ENCODE peak calls at places on chromosomes 2 and 18, in ten cellular contexts. N is cardiac muscle cell, F is left lung, V is A549, M is lower lobe of right lung, A is neural progenitor cell, S is fibroblast of lung, L is PC-9, Q is BE2C, Z is tibial nerve. B is an unnamed sample. For H3K4me1, the result is how much of the 10 kb centered on the place peaks cover.

GRCh38 chr2:191593622-191594416 is 84.1 kb upstream of the NABP1 start:
- DNase-seq in N (no peak), F (no peak), V (peak), M (no peak), A (no peak), S (peak), L (peak), Q (no peak), Z (no peak), B (peak)

GRCh38 chr18:46859855-46860254 is 57.5 kb downstream of the PIAS2 start:
- DNase-seq in N (no peak), F (no peak), V (no peak), M (no peak), A (no peak), S (peak), L (no peak), Q (no peak), Z (no peak), B (no peak)

GRCh38 chr2:229780856-229781773 is 66.8 kb upstream of the DNER start:
- DNase-seq in N (peak), F (no peak), V (peak), M (no peak), A (peak), S (peak), L (peak), Q (no peak), Z (no peak), B (no peak)

GRCh38 chr2:206392118-206392517 is 51.2 kb upstream of the ADAM23 start:
- DNase-seq in N (peak), F (no peak), V (peak), M (no peak), A (peak), S (peak), L (peak), Q (peak), Z (no peak), B (no peak)

GRCh38 chr2:135913726-135914365 is 37.6 kb upstream of the MCM6 start:
- DNase-seq in N (peak), F (no peak), V (peak), M (no peak), A (peak), S (peak), L (no peak), Q (peak), Z (no peak), B (no peak)

GRCh38 chr2:71074893-71075292 is 6.4 kb downstream of the NAGK start:
- DNase-seq in N (no peak), F (no peak), V (no peak), M (no peak), A (no peak), S (no peak), L (no peak), Q (no peak), Z (no peak), B (no peak)

GRCh38 chr2:8661736-8662135 is 20.1 kb upstream of the ID2 start:
- DNase-seq in N (no peak), F (no peak), V (no peak), M (no peak), A (no peak), S (peak), L (no peak), Q (no peak), Z (no peak), B (no peak)

GRCh38 chr2:216142540-216142939 is 33.4 kb downstream of the XRCC5 start:
- DNase-seq in N (no peak), F (no peak), V (no peak), M (no peak), A (no peak), S (peak), L (no peak), Q (no peak), Z (no peak), B (no peak)

GRCh38 chr2:60556998-60557955 is 3.8 kb upstream of the BCL11A start:
- DNase-seq in N (no peak), F (peak), V (no peak), M (no peak), A (peak), S (no peak), L (no peak), Q (no peak), Z (no peak), B (no peak)

GRCh38 chr2:145464901-145465300 is 945.0 kb upstream of the ZEB2 start:
- DNase-seq in N (no peak), F (no peak), V (no peak), M (no peak), A (no peak), S (peak), L (no peak), Q (no peak), Z (no peak), B (no peak)

GRCh38 chr2:169707626-169708025 is 13.4 kb downstream of the PHOSPHO2 start:
- DNase-seq in N (no peak), F (no peak), V (no peak), M (no peak), A (no peak), S (no peak), L (no peak), Q (no peak), Z (no peak), B (no peak)

GRCh38 chr2:217900010-217900779 is 102.6 kb downstream of the TNS1 start:
- DNase-seq in N (no peak), F (no peak), V (peak), M (peak), A (no peak), S (no peak), L (no peak), Q (no peak), Z (no peak), B (no peak)
- TF ChIP-seq CTCF in N (no peak), F (no peak), V (no peak), M (no peak), A (no peak), S (no peak), L (no peak), Q (peak), Z (no peak), B (no peak)

GRCh38 chr2:237695201-237695780 is 67.9 kb downstream of the LRRFIP1 start:
- DNase-seq in N (no peak), F (no peak), V (peak), M (no peak), A (no peak), S (peak), L (peak), Q (no peak), Z (no peak), B (no peak)
- H3K4me1 ChIP-seq in N (half or more), F (half or more), V (half or more), M (half or more), A (under half), S (under half), L (half or more), Q (under half), Z (under half), B (under half)

GRCh38 chr2:205139822-205140612 is 542.3 kb upstream of the NRP2 start:
- DNase-seq in N (peak), F (peak), V (no peak), M (peak), A (peak), S (no peak), L (no peak), Q (peak), Z (no peak), B (no peak)
- TF ChIP-seq CTCF in N (no peak), F (no peak), V (no peak), M (no peak), A (no peak), S (no peak), L (no peak), Q (no peak), Z (no peak), B (no peak)

GRCh38 chr2:152537252-152537651 is 180.0 kb downstream of the PRPF40A start:
- DNase-seq in N (no peak), F (no peak), V (no peak), M (no peak), A (no peak), S (no peak), L (no peak), Q (no peak), Z (no peak), B (no peak)
- H3K4me1 ChIP-seq in N (under half), F (under half), V (under half), M (under half), A (under half), S (under half), L (under half), Q (under half), Z (under half), B (under half)